ENCODE peak calls at places on chromosomes 1 and 21, in five cellular contexts. K, R, X, H and Q are unnamed samples.

GRCh38 chr1:109598156-109598555 is 21.3 kb downstream of the GNAT2 start:
- DNase-seq in K (no peak), R (no peak), H (no peak), X (no peak), Q (no peak)

GRCh38 chr1:153277852-153278251 is 18.4 kb downstream of the LORICRIN start:
- DNase-seq in X (no peak), H (peak), K (no peak), R (peak), Q (peak)

GRCh38 chr1:58874327-58874726 is 90.5 kb upstream of the JUN start:
- DNase-seq in R (no peak), H (no peak), X (peak), K (no peak), Q (no peak)

GRCh38 chr1:165912638-165913037 is 85.2 kb downstream of the UCK2 start:
- DNase-seq in H (no peak), K (no peak), R (no peak), X (no peak), Q (no peak)

GRCh38 chr1:229364216-229365065 is 21.6 kb upstream of the CCSAP start:
- DNase-seq in H (no peak), X (no peak), R (no peak), K (no peak), Q (no peak)

GRCh38 chr1:245512181-245512888 is 357.6 kb downstream of the KIF26B start:
- DNase-seq in K (no peak), H (no peak), X (peak), R (no peak), Q (no peak)

GRCh38 chr1:206041640-206042039 is 11.3 kb upstream of the RHEX start:
- DNase-seq in R (no peak), H (no peak), X (peak), K (no peak), Q (no peak)

GRCh38 chr1:17661546-17662157 is 93.5 kb upstream of the ACTL8 start:
- DNase-seq in H (peak), R (peak), K (no peak), X (peak), Q (peak)

GRCh38 chr1:16073490-16074104 is at the start of gene FAM131C:
- DNase-seq in H (no peak), K (no peak), R (no peak), X (peak), Q (peak)

GRCh38 chr1:3495776-3496745 is 41.6 kb downstream of the ARHGEF16 start:
- DNase-seq in R (no peak), K (no peak), H (no peak), X (no peak), Q (no peak)

GRCh38 chr1:32138965-32139364 is 31.1 kb downstream of the KPNA6 start:
- DNase-seq in R (no peak), X (no peak), H (peak), K (no peak), Q (no peak)

GRCh38 chr21:25710550-25710949 is 24.2 kb downstream of the ATP5PF start:
- DNase-seq in H (no peak), R (no peak), X (no peak), K (no peak), Q (no peak)

GRCh38 chr1:228923973-228924766 is 188.9 kb downstream of the RHOU start:
- DNase-seq in X (no peak), R (no peak), H (no peak), K (no peak), Q (no peak)

GRCh38 chr1:59879556-59879955 is 47.0 kb downstream of the CYP2J2 start:
- DNase-seq in R (peak), X (peak), K (no peak), H (peak), Q (peak)

GRCh38 chr1:192751260-192751659 is 57.6 kb upstream of the RGS2 start:
- DNase-seq in X (no peak), K (no peak), H (no peak), R (no peak), Q (no peak)

GRCh38 chr1:51936531-51936930 is 54.0 kb downstream of the RAB3B start:
- DNase-seq in H (no peak), K (no peak), X (no peak), R (peak), Q (no peak)

GRCh38 chr1:58047265-58047858 is 499.2 kb downstream of the OMA1 start:
- DNase-seq in K (no peak), X (peak), R (peak), H (peak), Q (peak)

GRCh38 chr1:242467556-242468145 is 56.8 kb downstream of the PLD5 start:
- DNase-seq in H (peak), X (peak), R (peak), K (no peak), Q (peak)

GRCh38 chr1:66924756-66925557 is at the start of the genes DNAI4 and MIER1:
- DNase-seq in R (peak), X (peak), K (peak), H (peak), Q (peak)

GRCh38 chr1:33247537-33247936 is 8.8 kb upstream of the ZNF362 start:
- DNase-seq in X (no peak), H (no peak), K (no peak), R (no peak), Q (no peak)

GRCh38 chr1:204265665-204266064 is 51.9 kb upstream of the GOLT1A start:
- DNase-seq in K (no peak), X (no peak), R (no peak), H (no peak), Q (no peak)

GRCh38 chr1:212260557-212261342 is 24.5 kb upstream of the PPP2R5A start:
- DNase-seq in X (no peak), K (no peak), R (no peak), H (peak), Q (no peak)

GRCh38 chr1:82788038-82788437 is 987.3 kb downstream of the ADGRL2 start:
- DNase-seq in H (no peak), X (no peak), R (no peak), K (no peak), Q (no peak)

GRCh38 chr1:148383966-148384365 is 99.1 kb downstream of the PPIAL4G start:
- DNase-seq in H (no peak), X (no peak), K (no peak), R (no peak), Q (no peak)

GRCh38 chr1:42915456-42915855 is 43.2 kb downstream of the SLC2A1 start:
- DNase-seq in H (no peak), R (no peak), X (no peak), K (no peak), Q (no peak)

GRCh38 chr1:176206006-176206960 is 803 bp downstream of the COP1 start:
- DNase-seq in X (peak), K (no peak), R (peak), H (peak), Q (peak)

GRCh38 chr1:164617607-164618564 is 58.9 kb downstream of the PBX1 start:
- DNase-seq in R (peak), H (peak), K (no peak), X (peak), Q (peak)

GRCh38 chr1:77413541-77414335 is 131.9 kb downstream of the AK5 start:
- DNase-seq in H (no peak), R (no peak), X (no peak), K (peak), Q (no peak)

GRCh38 chr1:9296850-9297249 is 4.2 kb downstream of the SPSB1 start:
- DNase-seq in R (no peak), K (no peak), H (no peak), X (no peak), Q (no peak)

GRCh38 chr1:31244326-31244725 is 4.6 kb upstream of the NKAIN1 start:
- DNase-seq in R (no peak), K (no peak), H (no peak), X (no peak), Q (no peak)

GRCh38 chr1:114105401-114105979 is 48.2 kb downstream of the SYT6 start:
- DNase-seq in H (no peak), X (no peak), K (no peak), R (no peak), Q (peak)

GRCh38 chr21:35256468-35256988 is 207.4 kb upstream of the RUNX1 start:
- DNase-seq in X (peak), R (peak), H (peak), K (no peak), Q (peak)

GRCh38 chr1:103953386-103953785 is 203.7 kb downstream of the AMY1C start:
- DNase-seq in X (no peak), H (no peak), R (no peak), K (no peak), Q (no peak)

GRCh38 chr1:110380667-110381283 is 10.1 kb downstream of the SLC16A4 start:
- DNase-seq in H (no peak), K (no peak), X (no peak), R (no peak), Q (no peak)

GRCh38 chr1:11333631-11334030 is 60.6 kb downstream of the UBIAD1 start:
- DNase-seq in X (no peak), R (no peak), H (no peak), K (no peak), Q (no peak)

GRCh38 chr1:183039985-183040447 is 16.8 kb downstream of the LAMC1 start:
- DNase-seq in K (no peak), X (no peak), R (no peak), H (no peak), Q (no peak)

GRCh38 chr1:200180821-200181220 is 153.3 kb downstream of the NR5A2 start:
- DNase-seq in X (no peak), K (no peak), R (peak), H (no peak), Q (no peak)

GRCh38 chr1:178940022-178940765 is 69.3 kb upstream of the ANGPTL1 start:
- DNase-seq in K (no peak), H (no peak), R (no peak), X (no peak), Q (no peak)

GRCh38 chr1:178939328-178939727 is 68.5 kb upstream of the ANGPTL1 start:
- DNase-seq in R (no peak), K (no peak), X (no peak), H (no peak), Q (no peak)

GRCh38 chr1:178941849-178942248 is 71.0 kb upstream of the ANGPTL1 start:
- DNase-seq in K (no peak), R (no peak), H (no peak), X (no peak), Q (no peak)

GRCh38 chr1:178942285-178943218 is 71.7 kb upstream of the ANGPTL1 start:
- DNase-seq in K (no peak), H (no peak), R (no peak), X (no peak), Q (no peak)

GRCh38 chr1:178941261-178941689 is 70.4 kb upstream of the ANGPTL1 start:
- DNase-seq in R (no peak), X (no peak), K (no peak), H (no peak), Q (no peak)
- TF ChIP-seq FOXM1 in R (no peak), X (no peak), K (no peak), H (no peak), Q (no peak)

DNA sequence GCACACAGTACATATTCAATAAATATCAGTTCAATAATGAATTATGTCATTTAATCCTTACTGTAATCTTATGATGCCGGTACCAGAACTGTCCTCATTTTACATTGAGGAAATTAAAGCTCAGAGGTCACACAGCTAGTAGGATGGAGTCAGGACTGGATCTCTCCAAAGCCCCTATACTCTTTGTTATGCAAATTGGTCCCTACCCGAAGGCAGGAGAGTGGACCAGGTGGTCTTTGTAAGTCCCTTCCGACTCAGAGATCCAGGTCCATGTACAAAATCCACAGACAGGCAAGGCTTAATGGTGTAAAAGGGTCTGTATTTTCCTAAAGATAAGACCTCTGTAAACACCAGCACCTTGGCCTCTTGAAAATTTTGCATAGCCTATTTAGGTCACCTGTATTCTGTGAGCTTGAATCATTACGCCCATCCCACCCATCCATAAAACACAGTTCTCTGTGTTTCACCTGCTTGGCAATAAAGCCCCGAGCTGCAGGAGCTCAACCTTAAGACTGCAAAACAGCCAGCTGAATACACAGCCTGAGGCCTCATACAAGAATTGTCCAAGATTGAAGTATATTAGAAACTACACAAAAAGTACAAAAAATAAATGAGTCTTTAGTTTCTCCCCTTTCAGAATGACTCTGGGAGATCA is 41.7 kb downstream of the PLXNA2 start:
- DNase-seq in X (no peak), R (no peak), K (no peak), H (no peak), Q (no peak)
- TF ChIP-seq FOXM1 in X (no peak), R (no peak), K (no peak), H (no peak), Q (no peak)

DNA sequence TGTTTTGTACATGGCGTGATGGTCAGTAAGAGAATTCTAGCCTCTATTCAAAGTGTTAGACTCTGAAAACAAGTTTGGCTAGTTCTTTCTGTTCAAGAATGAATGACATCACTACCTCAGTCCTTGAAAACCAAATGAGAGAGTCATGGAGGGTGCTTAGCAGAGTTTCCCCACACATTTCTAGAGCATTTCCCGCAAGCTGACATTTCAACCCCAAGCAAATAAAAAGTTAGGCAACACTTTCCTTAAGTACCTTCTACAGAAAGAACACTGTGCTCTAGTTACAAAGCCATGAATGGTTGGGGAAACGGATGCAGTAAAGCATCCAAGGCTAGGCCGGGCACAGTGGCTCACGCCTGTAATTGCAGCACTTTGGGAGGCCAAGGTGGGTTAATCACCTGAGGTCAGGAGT is 47.9 kb upstream of the SLC44A3 start:
- DNase-seq in H (no peak), K (no peak), X (no peak), R (no peak), Q (no peak)
- TF ChIP-seq FOXM1 in H (no peak), K (no peak), X (no peak), R (no peak), Q (no peak)

GRCh38 chr1:48878191-48878940 is 101.7 kb upstream of the BEND5 start:
- DNase-seq in R (no peak), X (peak), K (no peak), H (no peak), Q (no peak)
- TF ChIP-seq FOXM1 in R (no peak), X (peak), K (no peak), H (no peak), Q (no peak)

GRCh38 chr1:227749225-227749624 is 14.0 kb downstream of the SNAP47 start:
- DNase-seq in K (no peak), R (no peak), H (no peak), X (no peak), Q (no peak)

GRCh38 chr1:227747382-227747781 is 12.1 kb downstream of the SNAP47 start:
- DNase-seq in H (no peak), X (no peak), R (no peak), K (no peak), Q (no peak)

GRCh38 chr1:227748496-227749182 is 13.4 kb downstream of the SNAP47 start:
- DNase-seq in R (peak), H (no peak), K (no peak), X (no peak), Q (no peak)

GRCh38 chr1:227747948-227748495 is 12.8 kb downstream of the SNAP47 start:
- DNase-seq in X (no peak), H (no peak), K (no peak), R (no peak), Q (no peak)

DNA sequence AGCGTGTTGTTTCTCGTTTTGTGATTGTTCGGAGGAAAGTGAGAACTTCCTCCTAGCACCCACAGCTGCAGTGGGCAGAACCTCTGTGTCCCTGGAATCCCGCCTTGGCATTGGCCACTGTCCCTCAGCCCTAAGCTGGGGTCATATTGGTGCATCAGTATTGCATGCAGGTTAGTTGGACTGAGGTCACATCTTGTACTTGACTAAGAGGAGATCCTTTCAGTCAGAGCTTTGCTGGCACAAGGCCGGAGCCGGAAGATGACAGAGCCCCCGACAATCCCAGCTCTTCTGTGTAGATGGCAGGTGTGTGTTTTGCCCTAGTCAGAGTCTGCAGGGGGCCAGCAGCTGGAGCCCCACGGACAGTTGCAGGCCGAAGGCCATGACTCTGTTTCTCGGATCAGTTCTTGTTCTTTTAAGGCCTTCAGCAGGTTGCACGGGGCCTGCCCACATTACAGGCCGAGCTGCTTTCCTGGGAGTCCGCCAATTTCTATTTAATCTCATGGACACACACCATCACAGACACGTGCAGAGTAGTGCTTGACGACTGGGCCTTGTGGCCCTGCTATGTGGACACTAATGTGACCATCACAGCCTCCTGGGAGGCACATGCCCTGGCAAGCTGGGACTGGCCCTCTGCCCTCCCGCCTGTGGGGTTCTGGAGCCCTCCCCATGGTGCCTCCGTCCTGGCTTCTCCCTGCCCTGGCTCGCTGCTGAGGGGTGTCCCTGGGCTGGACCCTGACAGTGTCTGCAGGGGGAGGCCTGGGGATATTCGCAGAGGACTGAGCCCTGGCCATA is 14.9 kb downstream of the SNAP47 start:
- DNase-seq in K (no peak), H (no peak), R (no peak), X (no peak), Q (no peak)
- TF ChIP-seq FOXM1 in K (no peak), H (no peak), R (no peak), X (no peak), Q (no peak)

DNA sequence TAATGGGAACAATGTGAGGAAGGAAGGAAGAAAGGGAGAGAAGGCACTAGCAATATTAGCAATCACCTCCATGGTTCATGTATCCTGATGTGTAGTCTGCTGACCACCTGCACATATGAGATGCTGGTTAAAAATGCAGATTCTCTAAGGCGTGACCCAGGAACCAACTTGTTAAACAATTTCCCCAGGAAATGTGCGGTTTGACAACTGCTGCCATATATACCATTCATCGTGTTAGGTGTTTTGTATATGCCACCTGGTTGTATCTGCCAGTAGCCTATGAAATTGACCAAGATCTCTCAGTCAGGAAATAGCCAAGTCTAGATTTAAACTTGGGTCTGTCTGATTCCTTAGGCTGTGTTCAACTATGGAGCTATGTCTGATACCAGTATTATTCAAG is 4.1 kb downstream of the SEMA4A start:
- DNase-seq in R (no peak), X (no peak), K (peak), H (no peak), Q (no peak)
- TF ChIP-seq FOXM1 in R (no peak), X (no peak), K (no peak), H (no peak), Q (no peak)